ENCODE peak calls at places on chromosomes 2 and 18, in seven cellular contexts. P is choroid plexus epithelial cell; J is stimulated activated CD4-positive, alpha-beta T cell treated with anti-CD3 and anti-CD28 coated beads, Interleukin-1b, Interleukin-23, amount 100 ng/mL, for 24 hours; C is HCEC 1CT; L is adrenal gland; S is neural crest cell; N is left ventricle myocardium superior. T is an unnamed sample.

GRCh38 chr2:27316655-27317412 is 6.1 kb downstream of the MPV17 start:
- DNase-seq in P (no peak), J (no peak), C (no peak), L (no peak), S (no peak), N (peak; percentile 65), T (no peak)

GRCh38 chr2:59896499-59896898 is 657.0 kb downstream of the BCL11A start:
- DNase-seq in P (no peak), J (no peak), C (no peak), L (no peak), S (no peak), N (no peak), T (no peak)

GRCh38 chr2:54239427-54239826 is 16.6 kb downstream of the TSPYL6 start:
- DNase-seq in P (peak; percentile 91), J (no peak), C (peak; percentile 94), L (no peak), S (no peak), N (no peak), T (no peak)

GRCh38 chr2:127609818-127610217 is 36.1 kb upstream of the GPR17 start:
- DNase-seq in P (no peak), J (no peak), C (no peak), L (peak; percentile 11), S (no peak), N (peak; percentile 18), T (no peak)

GRCh38 chr2:213763963-213764362 is 479.7 kb downstream of the SPAG16 start:
- DNase-seq in P (no peak), J (no peak), C (no peak), L (no peak), S (no peak), N (no peak), T (no peak)

GRCh38 chr2:65396348-65397026 is 35.9 kb downstream of the SPRED2 start:
- DNase-seq in P (peak; percentile 44), J (no peak), C (peak; percentile 42), L (no peak), S (no peak), N (no peak), T (no peak)

GRCh38 chr18:50573679-50574078 is 13.8 kb downstream of the MAPK4 start:
- DNase-seq in P (peak; percentile 6), J (no peak), C (no peak), L (no peak), S (no peak), N (no peak), T (no peak)

GRCh38 chr2:56040189-56040588 is 116.6 kb upstream of the EFEMP1 start:
- DNase-seq in P (no peak), J (no peak), C (no peak), L (no peak), S (no peak), N (no peak), T (no peak)

GRCh38 chr2:188181439-188181838 is 110.2 kb upstream of the GULP1 start:
- DNase-seq in P (no peak), J (no peak), C (no peak), L (no peak), S (no peak), N (no peak), T (peak; percentile 18)

GRCh38 chr2:61795408-61795807 is 58.5 kb downstream of the FAM161A start:
- DNase-seq in P (no peak), J (no peak), C (no peak), L (no peak), S (no peak), N (no peak), T (no peak)

GRCh38 chr2:22600166-22600565 is 784.8 kb upstream of the KLHL29 start:
- DNase-seq in P (no peak), J (no peak), C (no peak), L (no peak), S (no peak), N (no peak), T (peak; percentile 4)

GRCh38 chr2:46813046-46813445 is 102.6 kb downstream of the MCFD2 start:
- DNase-seq in P (no peak), J (no peak), C (no peak), L (peak; percentile 55), S (no peak), N (peak; percentile 81), T (no peak)

GRCh38 chr2:176769021-176769420 is 443.6 kb upstream of the HNRNPA3 start:
- DNase-seq in P (no peak), J (no peak), C (no peak), L (no peak), S (no peak), N (no peak), T (no peak)

GRCh38 chr2:43057026-43057741 is 169.2 kb downstream of the ZFP36L2 start:
- DNase-seq in P (no peak), J (no peak), C (no peak), L (peak; percentile 88), S (no peak), N (peak; percentile 78), T (no peak)

GRCh38 chr18:731185-731584 is 18.8 kb upstream of the ENOSF1 start:
- DNase-seq in P (no peak), J (no peak), C (peak; percentile 5), L (no peak), S (no peak), N (no peak), T (no peak)

GRCh38 chr2:223093436-223093839 is 41.4 kb downstream of the KCNE4 start:
- DNase-seq in P (peak; percentile 39), J (no peak), C (peak; percentile 29), L (peak; percentile 54), S (no peak), N (peak; percentile 75), T (no peak)

GRCh38 chr2:61550375-61551209 is 12.4 kb upstream of the XPO1 start:
- DNase-seq in P (peak; percentile 70), J (no peak), C (no peak), L (no peak), S (no peak), N (no peak), T (no peak)

GRCh38 chr2:47043142-47043890 is 111.8 kb downstream of the STPG4 start:
- DNase-seq in P (peak; percentile 94), J (no peak), C (peak; percentile 98), L (peak; percentile 90), S (no peak), N (peak; percentile 73), T (no peak)

GRCh38 chr2:7773362-7773973 is 856.3 kb downstream of the RNF144A start:
- DNase-seq in P (no peak), J (no peak), C (no peak), L (no peak), S (no peak), N (no peak), T (no peak)

GRCh38 chr2:147649288-147649687 is 195.5 kb upstream of the ACVR2A start:
- DNase-seq in P (no peak), J (no peak), C (no peak), L (no peak), S (no peak), N (no peak), T (no peak)

GRCh38 chr2:71154798-71155197 is 24.4 kb downstream of the MPHOSPH10 start:
- DNase-seq in P (peak; percentile 20), J (no peak), C (no peak), L (no peak), S (no peak), N (no peak), T (no peak)

T was measured in iPS DF 6.9.